ENCODE peak calls at places on chromosomes 2 and 18, in nine cellular contexts. B is substantia nigra; N is stimulated activated CD4-positive, alpha-beta T cell treated with anti-CD3 and anti-CD28 coated beads, Interleukin-2, amount 100 ng/mL, for 48 hours; V is GDM1; T is fibroblast of lung; M is endothelial cell; P is CD8-positive, alpha-beta T cell; F is HEK293T; U is ELR. J is an unnamed sample.
A peak's percentile ranks its signal among the peaks of the same experiment; 100 is the strongest.

GRCh38 chr2:174344716-174345472 is 10.1 kb downstream of the SP9 start:
- DNase-seq in B (no peak), N (no peak), V (no peak), T (peak; percentile 52), M (no peak), P (no peak), F (no peak), U (peak; percentile 85), J (no peak)

GRCh38 chr2:46837112-46837454 is 78.5 kb downstream of the MCFD2 start:
- DNase-seq in B (no peak), N (no peak), V (no peak), T (no peak), M (no peak), P (no peak), F (no peak), U (no peak), J (no peak)

GRCh38 chr18:72742002-72742401 is 125.8 kb downstream of the NETO1 start:
- DNase-seq in B (no peak), N (no peak), V (no peak), T (no peak), M (no peak), P (no peak), F (no peak), U (no peak), J (no peak)

GRCh38 chr2:42045956-42046748 is 1.7 kb upstream of the PKDCC start:
- DNase-seq in B (no peak), N (no peak), V (no peak), T (no peak), M (no peak), P (no peak), F (no peak), U (no peak), J (no peak)

GRCh38 chr2:216315817-216316603 is 56.3 kb downstream of the MARCHF4 start:
- DNase-seq in B (no peak), N (no peak), V (no peak), T (peak; percentile 78), M (no peak), P (no peak), F (no peak), U (peak; percentile 94), J (peak; percentile 69)

GRCh38 chr18:79549638-79550000 is 130.0 kb upstream of the CTDP1 start:
- DNase-seq in B (no peak), N (no peak), V (no peak), T (no peak), M (no peak), P (no peak), F (no peak), U (no peak), J (no peak)

GRCh38 chr2:68426885-68427579 is 40.1 kb downstream of the FBXO48 start:
- DNase-seq in B (no peak), N (no peak), V (no peak), T (no peak), M (no peak), P (no peak), F (no peak), U (peak; percentile 65), J (no peak)

GRCh38 chr2:238929242-238930081 is 81.6 kb downstream of the TWIST2 start:
- DNase-seq in B (peak; percentile 14), N (no peak), V (no peak), T (peak; percentile 67), M (no peak), P (no peak), F (no peak), U (no peak), J (no peak)

GRCh38 chr2:161824226-161824625 is 200.0 kb downstream of the SLC4A10 start:
- DNase-seq in B (no peak), N (no peak), V (no peak), T (no peak), M (no peak), P (no peak), F (no peak), U (no peak), J (no peak)

GRCh38 chr2:229246334-229246733 is 24.8 kb downstream of the PID1 start:
- DNase-seq in B (no peak), N (no peak), V (no peak), T (no peak), M (no peak), P (no peak), F (no peak), U (no peak), J (no peak)

GRCh38 chr2:152242787-152243472 is 67.4 kb upstream of the STAM2 start:
- DNase-seq in B (no peak), N (no peak), V (no peak), T (no peak), M (no peak), P (no peak), F (no peak), U (no peak), J (no peak)

GRCh38 chr2:231923951-231924888 is 2.0 kb downstream of the NPPC start:
- DNase-seq in B (no peak), N (no peak), V (no peak), T (no peak), M (no peak), P (no peak), F (no peak), U (no peak), J (no peak)

GRCh38 chr2:29706171-29706690 is 215.2 kb downstream of the ALK start:
- DNase-seq in B (no peak), N (no peak), V (no peak), T (peak; percentile 60), M (no peak), P (no peak), F (no peak), U (no peak), J (no peak)

GRCh38 chr18:55999641-56000040 is 411.6 kb upstream of the TCF4 start:
- DNase-seq in B (no peak), N (no peak), V (no peak), T (peak; percentile 15), M (no peak), P (no peak), F (no peak), U (no peak), J (no peak)

GRCh38 chr2:49811502-49811901 is 657.2 kb upstream of the FSHR start:
- DNase-seq in B (no peak), N (no peak), V (no peak), T (no peak), M (no peak), P (no peak), F (no peak), U (no peak), J (no peak)

GRCh38 chr2:43623052-43623451 is 14.0 kb upstream of the PLEKHH2 start:
- DNase-seq in B (no peak), N (no peak), V (no peak), T (no peak), M (no peak), P (no peak), F (no peak), U (peak; percentile 12), J (no peak)

GRCh38 chr18:27824841-27825720 is 351.8 kb downstream of the CDH2 start:
- DNase-seq in B (no peak), N (no peak), V (no peak), T (no peak), M (no peak), P (no peak), F (no peak), U (no peak), J (no peak)

GRCh38 chr2:231017250-231017636 is 20.1 kb upstream of the C2orf72 start:
- DNase-seq in B (peak; percentile 44), N (no peak), V (no peak), T (no peak), M (no peak), P (no peak), F (no peak), U (no peak), J (no peak)

GRCh38 chr2:213101109-213101508 is 50.3 kb downstream of the IKZF2 start:
- DNase-seq in B (no peak), N (no peak), V (no peak), T (peak; percentile 6), M (no peak), P (no peak), F (no peak), U (no peak), J (no peak)

GRCh38 chr2:111995148-111995547 is 59.9 kb upstream of the TMEM87B start:
- DNase-seq in B (no peak), N (no peak), V (no peak), T (no peak), M (no peak), P (no peak), F (no peak), U (no peak), J (no peak)

GRCh38 chr18:67551146-67551545 is 34.6 kb upstream of the DSEL start:
- DNase-seq in B (no peak), N (no peak), V (no peak), T (no peak), M (no peak), P (no peak), F (no peak), U (no peak), J (no peak)

GRCh38 chr18:26309283-26309682 is 83.0 kb downstream of the TAF4B start:
- DNase-seq in B (no peak), N (no peak), V (no peak), T (peak; percentile 57), M (no peak), P (no peak), F (no peak), U (peak; percentile 53), J (no peak)

GRCh38 chr2:25204190-25204838 is 35.9 kb upstream of the POMC start:
- DNase-seq in B (peak; percentile 15), N (no peak), V (no peak), T (no peak), M (no peak), P (no peak), F (no peak), U (no peak), J (no peak)

GRCh38 chr18:49006641-49007136 is 55.9 kb upstream of the SMAD7 start:
- DNase-seq in B (no peak), N (no peak), V (no peak), T (peak; percentile 61), M (no peak), P (no peak), F (no peak), U (no peak), J (no peak)

GRCh38 chr2:11457935-11458334 is 8.0 kb downstream of the E2F6 start:
- DNase-seq in B (no peak), N (no peak), V (no peak), T (no peak), M (no peak), P (no peak), F (no peak), U (no peak), J (no peak)

GRCh38 chr2:154599189-154599588 is 99.3 kb upstream of the KCNJ3 start:
- DNase-seq in B (no peak), N (no peak), V (no peak), T (no peak), M (no peak), P (no peak), F (no peak), U (no peak), J (no peak)

GRCh38 chr2:59713577-59713976 is 839.9 kb downstream of the BCL11A start:
- DNase-seq in B (no peak), N (no peak), V (no peak), T (no peak), M (no peak), P (no peak), F (no peak), U (no peak), J (no peak)

GRCh38 chr2:239767016-239767905 is 257.9 kb downstream of the NDUFA10 start:
- DNase-seq in B (no peak), N (no peak), V (no peak), T (no peak), M (no peak), P (no peak), F (no peak), U (no peak), J (no peak)

GRCh38 chr2:8656811-8657210 is 25.0 kb upstream of the ID2 start:
- DNase-seq in B (no peak), N (no peak), V (no peak), T (no peak), M (no peak), P (no peak), F (no peak), U (no peak), J (no peak)

J was measured in BJ.